ENCODE peak calls at places on chromosome 1, in seven cellular contexts. Q is fibroblast of mammary gland; H is pancreas; C is GM23338; O is CD8-positive, alpha-beta T cell; J is foreskin fibroblast; F is testis. Y is an unnamed sample.

GRCh38 chr1:72282690-72283203 is 408 bp upstream of the NEGR1 start:
- DNase-seq in Q (peak; percentile 86), J (peak; percentile 99), F (peak; percentile 90), H (peak; percentile 86), O (peak; percentile 33), C (peak; percentile 91), Y (peak; percentile 54)

GRCh38 chr1:228156941-228157351 is 7.2 kb downstream of the GJC2 start:
- DNase-seq in O (no peak), Q (no peak), J (no peak), F (no peak), C (no peak), H (peak; percentile 41), Y (no peak)

GRCh38 chr1:237429252-237429651 is 387.3 kb downstream of the RYR2 start:
- DNase-seq in J (no peak), C (no peak), O (no peak), F (no peak), Q (no peak), H (no peak), Y (no peak)

GRCh38 chr1:56401191-56401590 is 178.2 kb downstream of the PLPP3 start:
- DNase-seq in Q (no peak), H (no peak), C (no peak), O (no peak), F (no peak), J (no peak), Y (no peak)

GRCh38 chr1:46083579-46083978 is 48.9 kb downstream of the PIK3R3 start:
- DNase-seq in J (no peak), O (no peak), H (no peak), C (no peak), Q (no peak), F (no peak), Y (no peak)

GRCh38 chr1:10528066-10529014 is 53.6 kb downstream of the PEX14 start:
- DNase-seq in Q (peak; percentile 80), O (no peak), H (no peak), J (peak; percentile 82), C (no peak), F (no peak), Y (peak; percentile 60)

GRCh38 chr1:56542651-56543050 is 36.7 kb downstream of the PLPP3 start:
- DNase-seq in H (no peak), Q (no peak), F (no peak), O (no peak), C (no peak), J (no peak), Y (no peak)

GRCh38 chr1:182281541-182281940 is 110.0 kb downstream of the GLUL start:
- DNase-seq in H (no peak), C (peak; percentile 6), Q (peak; percentile 69), F (no peak), J (peak; percentile 65), O (no peak), Y (no peak)

GRCh38 chr1:63623952-63624351 is 30.7 kb downstream of the PGM1 start:
- DNase-seq in J (no peak), F (no peak), H (no peak), O (no peak), Q (no peak), C (no peak), Y (no peak)

GRCh38 chr1:24914226-24915069 is 15.6 kb downstream of the RUNX3 start:
- DNase-seq in O (no peak), F (no peak), C (no peak), Q (peak; percentile 69), J (peak; percentile 28), H (no peak), Y (no peak)

GRCh38 chr1:86970938-86971337 is 56.5 kb downstream of the HS2ST1 start:
- DNase-seq in Q (no peak), O (no peak), C (no peak), J (no peak), H (no peak), F (no peak), Y (no peak)

GRCh38 chr1:159058751-159059150 is 17.8 kb downstream of the AIM2 start:
- DNase-seq in J (no peak), C (no peak), F (no peak), Q (no peak), O (no peak), H (no peak), Y (no peak)

GRCh38 chr1:212432706-212433576 is at the start of gene NENF:
- DNase-seq in C (peak; percentile 87), F (peak; percentile 78), O (peak; percentile 68), Q (peak; percentile 70), J (peak; percentile 96), H (peak; percentile 95), Y (peak; percentile 11)

GRCh38 chr1:247908761-247909160 is 11.3 kb upstream of the OR2T8 start:
- DNase-seq in H (no peak), C (peak; percentile 48), F (no peak), J (no peak), Q (no peak), O (no peak), Y (no peak)

GRCh38 chr1:176479920-176480319 is 16.9 kb downstream of the PAPPA2 start:
- DNase-seq in C (peak; percentile 48), O (no peak), Q (no peak), F (no peak), J (no peak), H (no peak), Y (no peak)

GRCh38 chr1:243595527-243596206 is 254.4 kb downstream of the AKT3 start:
- DNase-seq in Q (peak; percentile 89), F (no peak), O (no peak), H (no peak), J (peak; percentile 61), C (no peak), Y (no peak)

DNA sequence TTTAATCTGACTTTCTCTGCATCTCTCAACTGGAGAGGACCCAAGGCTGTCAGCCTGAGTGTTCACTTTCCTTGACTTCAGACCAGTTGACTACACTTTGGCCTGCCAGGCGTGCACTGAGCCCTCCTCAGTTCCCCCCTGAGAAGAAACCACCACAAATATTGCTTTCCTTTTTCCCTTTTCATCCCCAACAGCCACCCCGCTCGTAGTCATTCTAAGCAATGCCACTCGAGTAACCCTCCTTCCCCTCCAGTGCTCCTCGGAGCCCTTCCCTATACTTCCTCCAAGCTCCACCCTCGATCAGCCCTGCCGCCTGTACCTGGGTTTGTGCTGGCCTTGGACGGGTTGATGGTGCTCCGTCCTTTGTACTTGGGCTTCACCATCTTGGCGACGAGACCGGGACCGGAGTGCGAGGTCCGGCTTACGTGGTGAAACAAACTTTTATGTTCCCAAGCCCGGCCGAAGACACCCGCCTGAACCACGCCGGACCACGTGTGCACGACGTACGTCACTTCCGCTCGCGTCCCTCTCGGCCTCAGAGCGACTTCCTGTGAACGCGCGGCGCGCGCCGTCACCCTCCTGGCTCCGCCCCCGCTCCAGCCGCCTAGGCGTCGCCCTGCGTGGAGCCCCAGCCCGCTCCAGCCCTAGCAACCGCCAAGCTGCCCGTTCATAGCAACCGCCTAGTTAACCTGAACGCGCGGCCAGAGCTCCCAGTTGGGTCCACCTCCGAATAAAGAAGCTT is at the start of gene GNL2:
- DNase-seq in O (peak; percentile 94), H (peak; percentile 99), J (peak; percentile 99), Q (peak; percentile 95), F (peak; percentile 99), C (peak; percentile 99), Y (peak; percentile 79)
- TF ChIP-seq CTCF in O (no peak), H (no peak), J (no peak), Q (no peak), F (no peak), C (no peak), Y (no peak)

GRCh38 chr1:31394628-31395193 is 18.3 kb upstream of the SERINC2 start:
- DNase-seq in Q (peak; percentile 75), C (peak; percentile 98), H (peak; percentile 96), F (peak; percentile 91), J (peak; percentile 94), O (peak; percentile 69), Y (no peak)
- H3K4me3 ChIP-seq in Q (peak overlapping the region; percentile 19), C (peak overlapping the region; percentile 55), H (no peak overlapping the region), F (peak overlapping the region; percentile 53), J (peak overlapping the region; percentile 15), O (peak overlapping the region; percentile 78), Y (no peak overlapping the region)

GRCh38 chr1:232629250-232630046 is 485 bp downstream of the SIPA1L2 start:
- DNase-seq in C (peak; percentile 67), O (no peak), F (peak; percentile 39), H (peak; percentile 76), J (peak; percentile 35), Q (peak; percentile 3), Y (no peak)

GRCh38 chr1:232627171-232627570 is 2.8 kb downstream of the SIPA1L2 start:
- DNase-seq in J (no peak), F (no peak), Q (no peak), C (no peak), H (no peak), O (no peak), Y (no peak)

GRCh38 chr1:232628335-232629214 is 1.4 kb downstream of the SIPA1L2 start:
- DNase-seq in Q (peak; percentile 48), J (peak; percentile 35), C (no peak), O (no peak), F (peak; percentile 22), H (no peak), Y (no peak)

GRCh38 chr1:232626452-232626851 is 3.5 kb downstream of the SIPA1L2 start:
- DNase-seq in F (no peak), J (no peak), C (no peak), O (no peak), H (no peak), Q (no peak), Y (no peak)

GRCh38 chr1:232627645-232628334 is 2.1 kb downstream of the SIPA1L2 start:
- DNase-seq in C (peak; percentile 89), J (peak; percentile 7), H (no peak), F (no peak), Q (peak; percentile 39), O (no peak), Y (no peak)
- TF ChIP-seq CTCF in C (peak; percentile 66), J (peak; percentile 11), H (peak; percentile 13), F (no peak), Q (peak; percentile 36), O (no peak), Y (peak; percentile 34)

DNA sequence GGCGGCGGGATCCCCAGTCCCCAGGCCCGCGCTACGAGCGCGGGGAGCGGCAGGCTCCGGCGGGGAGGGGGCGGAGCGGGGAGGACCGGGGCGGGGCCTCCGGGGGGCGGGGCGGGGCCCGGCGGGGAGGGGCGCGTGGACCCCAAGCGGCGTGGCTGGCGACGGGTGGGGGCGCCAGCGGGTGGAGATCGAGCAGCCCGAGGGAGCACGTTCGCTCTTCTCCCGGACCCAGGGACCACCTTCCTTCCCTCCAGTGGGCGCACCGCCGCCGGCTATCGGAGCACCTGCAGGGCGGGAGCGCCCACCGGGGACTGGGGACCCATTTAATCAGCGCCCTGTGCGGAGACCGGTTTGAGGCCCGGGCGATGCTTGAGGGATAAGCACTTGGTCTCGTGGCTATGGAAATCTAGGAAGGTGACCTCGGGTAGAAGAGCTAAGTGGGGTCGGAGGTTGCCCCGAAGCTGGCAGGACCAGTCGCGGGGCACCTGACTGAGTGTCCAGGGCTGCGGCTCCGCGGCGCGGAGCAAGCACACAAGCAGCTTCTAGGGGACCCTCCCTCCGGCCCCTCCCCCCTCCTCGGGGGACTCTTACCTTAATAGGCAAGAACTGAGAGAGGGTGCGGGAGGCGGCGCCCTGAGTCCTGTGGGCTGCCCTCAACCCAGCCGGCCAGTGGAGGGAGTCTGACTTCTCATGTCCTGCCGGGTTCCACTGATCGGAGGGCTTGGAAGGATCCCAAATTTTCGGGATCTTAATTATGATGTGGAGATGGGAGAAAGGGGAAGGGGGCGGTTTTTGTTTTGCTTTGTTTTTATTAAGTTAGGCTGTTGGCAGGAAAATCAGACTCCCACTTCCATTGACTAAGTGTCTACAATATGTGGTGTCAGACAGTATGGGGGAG is at the start of gene TSPAN2:
- DNase-seq in F (peak; percentile 49), H (peak; percentile 78), J (peak; percentile 38), Q (peak; percentile 64), O (peak; percentile 48), C (peak; percentile 98), Y (no peak)
- H3K4me3 ChIP-seq in F (peak within 1 kb of the TSS; percentile 61), H (peak within 1 kb of the TSS; percentile 52), J (peak within 1 kb of the TSS; percentile 57), Q (peak within 1 kb of the TSS; percentile 48), O (peak within 1 kb of the TSS; percentile 82), C (peak within 1 kb of the TSS; percentile 91), Y (peak within 1 kb of the TSS; percentile 59)

Y was measured in BJ.